ENCODE peak calls at places on chromosomes 1 and 21, in seven cellular contexts. One of them, this sample, is unnamed.

GRCh38 chr1:38454236-38454635 is 405.3 kb downstream of the RRAGC start:
- DNase-seq in thoracic aorta: no peak
- DNase-seq in right lobe of liver: no peak
- DNase-seq in transverse colon: no peak
- DNase-seq in heart left ventricle: no peak
- DNase-seq in CD8-positive, alpha-beta T cell: no peak
- DNase-seq in suprapubic skin: no peak
- DNase-seq in this sample: no peak

GRCh38 chr1:32619701-32620485 is 30.5 kb downstream of the ZBTB8OS start:
- DNase-seq in heart left ventricle: no peak
- DNase-seq in transverse colon: no peak
- DNase-seq in suprapubic skin: no peak
- DNase-seq in CD8-positive, alpha-beta T cell: no peak
- DNase-seq in right lobe of liver: no peak
- DNase-seq in thoracic aorta: no peak
- DNase-seq in this sample: peak; percentile 59

GRCh38 chr1:59316497-59317128 is 19.7 kb downstream of the FGGY start:
- DNase-seq in transverse colon: no peak
- DNase-seq in heart left ventricle: no peak
- DNase-seq in suprapubic skin: no peak
- DNase-seq in right lobe of liver: no peak
- DNase-seq in thoracic aorta: no peak
- DNase-seq in CD8-positive, alpha-beta T cell: no peak
- DNase-seq in this sample: no peak

GRCh38 chr1:185541861-185542260 is 192.3 kb upstream of the HMCN1 start:
- DNase-seq in thoracic aorta: no peak
- DNase-seq in suprapubic skin: no peak
- DNase-seq in transverse colon: no peak
- DNase-seq in heart left ventricle: no peak
- DNase-seq in right lobe of liver: no peak
- DNase-seq in CD8-positive, alpha-beta T cell: no peak
- DNase-seq in this sample: no peak

GRCh38 chr1:197807216-197807615 is 31.9 kb upstream of the DENND1B start:
- DNase-seq in heart left ventricle: no peak
- DNase-seq in transverse colon: no peak
- DNase-seq in thoracic aorta: no peak
- DNase-seq in suprapubic skin: no peak
- DNase-seq in CD8-positive, alpha-beta T cell: no peak
- DNase-seq in right lobe of liver: no peak
- DNase-seq in this sample: peak; percentile 25

GRCh38 chr1:192485692-192486436 is 89.7 kb upstream of the RGS1 start:
- DNase-seq in transverse colon: peak; percentile 41
- DNase-seq in CD8-positive, alpha-beta T cell: no peak
- DNase-seq in right lobe of liver: peak; percentile 78
- DNase-seq in thoracic aorta: peak; percentile 78
- DNase-seq in suprapubic skin: peak; percentile 71
- DNase-seq in heart left ventricle: peak; percentile 63
- DNase-seq in this sample: no peak

GRCh38 chr1:47689894-47690293 is 252.1 kb downstream of the FOXD2 start:
- DNase-seq in transverse colon: no peak
- DNase-seq in CD8-positive, alpha-beta T cell: peak; percentile 4
- DNase-seq in thoracic aorta: no peak
- DNase-seq in heart left ventricle: no peak
- DNase-seq in suprapubic skin: peak; percentile 20
- DNase-seq in right lobe of liver: peak; percentile 12
- DNase-seq in this sample: no peak

GRCh38 chr1:27161594-27161993 is 6.7 kb upstream of the SLC9A1 start:
- DNase-seq in CD8-positive, alpha-beta T cell: no peak
- DNase-seq in thoracic aorta: no peak
- DNase-seq in transverse colon: peak; percentile 39
- DNase-seq in suprapubic skin: no peak
- DNase-seq in heart left ventricle: no peak
- DNase-seq in right lobe of liver: no peak
- DNase-seq in this sample: no peak

GRCh38 chr1:41773144-41773571 is 145.6 kb downstream of the HIVEP3 start:
- DNase-seq in thoracic aorta: no peak
- DNase-seq in CD8-positive, alpha-beta T cell: no peak
- DNase-seq in right lobe of liver: peak; percentile 64
- DNase-seq in transverse colon: no peak
- DNase-seq in suprapubic skin: peak; percentile 85
- DNase-seq in heart left ventricle: no peak
- DNase-seq in this sample: no peak

GRCh38 chr1:160020196-160020595 is 11.6 kb downstream of the PIGM start:
- DNase-seq in thoracic aorta: no peak
- DNase-seq in right lobe of liver: no peak
- DNase-seq in CD8-positive, alpha-beta T cell: no peak
- DNase-seq in transverse colon: no peak
- DNase-seq in suprapubic skin: no peak
- DNase-seq in heart left ventricle: no peak
- DNase-seq in this sample: no peak

GRCh38 chr1:24635195-24635843 is 7.8 kb upstream of the SRRM1 start:
- DNase-seq in thoracic aorta: no peak
- DNase-seq in CD8-positive, alpha-beta T cell: no peak
- DNase-seq in right lobe of liver: no peak
- DNase-seq in suprapubic skin: no peak
- DNase-seq in heart left ventricle: no peak
- DNase-seq in transverse colon: no peak
- DNase-seq in this sample: peak; percentile 13

GRCh38 chr1:227785094-227785811 is 30.2 kb upstream of the PRSS38 start:
- DNase-seq in CD8-positive, alpha-beta T cell: no peak
- DNase-seq in right lobe of liver: peak; percentile 11
- DNase-seq in suprapubic skin: no peak
- DNase-seq in heart left ventricle: no peak
- DNase-seq in transverse colon: no peak
- DNase-seq in thoracic aorta: no peak
- DNase-seq in this sample: no peak

GRCh38 chr1:119885903-119886783 is 10.2 kb downstream of the ADAM30 start:
- DNase-seq in right lobe of liver: peak; percentile 70
- DNase-seq in suprapubic skin: no peak
- DNase-seq in thoracic aorta: no peak
- DNase-seq in transverse colon: peak; percentile 69
- DNase-seq in heart left ventricle: peak; percentile 32
- DNase-seq in CD8-positive, alpha-beta T cell: peak; percentile 65
- DNase-seq in this sample: no peak

GRCh38 chr1:194297100-194297499 is 1110.7 kb upstream of the B3GALT2 start:
- DNase-seq in right lobe of liver: no peak
- DNase-seq in transverse colon: no peak
- DNase-seq in heart left ventricle: no peak
- DNase-seq in CD8-positive, alpha-beta T cell: no peak
- DNase-seq in suprapubic skin: no peak
- DNase-seq in thoracic aorta: no peak
- DNase-seq in this sample: no peak

GRCh38 chr1:150560986-150561829 is 12.0 kb downstream of the ADAMTSL4 start:
- DNase-seq in suprapubic skin: peak; percentile 97
- DNase-seq in CD8-positive, alpha-beta T cell: peak; percentile 90
- DNase-seq in thoracic aorta: peak; percentile 75
- DNase-seq in heart left ventricle: peak; percentile 95
- DNase-seq in right lobe of liver: peak; percentile 96
- DNase-seq in transverse colon: peak; percentile 96
- DNase-seq in this sample: peak; percentile 82

GRCh38 chr21:42499430-42500106 is 3.5 kb upstream of the RSPH1 start:
- DNase-seq in transverse colon: no peak
- DNase-seq in right lobe of liver: no peak
- DNase-seq in suprapubic skin: no peak
- DNase-seq in thoracic aorta: no peak
- DNase-seq in heart left ventricle: no peak
- DNase-seq in CD8-positive, alpha-beta T cell: peak; percentile 42
- DNase-seq in this sample: no peak

GRCh38 chr1:46679789-46680573 is 8.3 kb downstream of the TEX38 start:
- DNase-seq in right lobe of liver: no peak
- DNase-seq in CD8-positive, alpha-beta T cell: no peak
- DNase-seq in heart left ventricle: no peak
- DNase-seq in thoracic aorta: no peak
- DNase-seq in suprapubic skin: no peak
- DNase-seq in transverse colon: no peak
- DNase-seq in this sample: no peak

GRCh38 chr1:2979191-2980072 is 41.8 kb upstream of the ACTRT2 start:
- DNase-seq in CD8-positive, alpha-beta T cell: peak; percentile 38
- DNase-seq in heart left ventricle: no peak
- DNase-seq in thoracic aorta: no peak
- DNase-seq in right lobe of liver: peak; percentile 38
- DNase-seq in suprapubic skin: peak; percentile 47
- DNase-seq in transverse colon: no peak
- DNase-seq in this sample: no peak

GRCh38 chr21:26047279-26047967 is 123.1 kb downstream of the APP start:
- DNase-seq in suprapubic skin: no peak
- DNase-seq in right lobe of liver: no peak
- DNase-seq in transverse colon: no peak
- DNase-seq in CD8-positive, alpha-beta T cell: no peak
- DNase-seq in heart left ventricle: no peak
- DNase-seq in thoracic aorta: no peak
- DNase-seq in this sample: no peak

GRCh38 chr1:3456449-3456963 is 2.0 kb downstream of the ARHGEF16 start:
- DNase-seq in thoracic aorta: no peak
- DNase-seq in heart left ventricle: no peak
- DNase-seq in CD8-positive, alpha-beta T cell: no peak
- DNase-seq in transverse colon: peak; percentile 77
- DNase-seq in suprapubic skin: no peak
- DNase-seq in right lobe of liver: no peak
- DNase-seq in this sample: no peak

GRCh38 chr1:203744008-203744972 is 20.7 kb upstream of the LAX1 start:
- DNase-seq in right lobe of liver: no peak
- DNase-seq in heart left ventricle: peak; percentile 56
- DNase-seq in CD8-positive, alpha-beta T cell: no peak
- DNase-seq in suprapubic skin: peak; percentile 82
- DNase-seq in transverse colon: peak; percentile 36
- DNase-seq in thoracic aorta: no peak
- DNase-seq in this sample: peak; percentile 37

GRCh38 chr1:35924838-35925237 is 6.1 kb upstream of the AGO3 start:
- DNase-seq in right lobe of liver: no peak
- DNase-seq in suprapubic skin: no peak
- DNase-seq in CD8-positive, alpha-beta T cell: no peak
- DNase-seq in heart left ventricle: no peak
- DNase-seq in thoracic aorta: no peak
- DNase-seq in transverse colon: no peak
- DNase-seq in this sample: no peak

GRCh38 chr21:44892536-44893277 is 19.2 kb upstream of the PTTG1IP start:
- DNase-seq in right lobe of liver: peak; percentile 73
- DNase-seq in thoracic aorta: no peak
- DNase-seq in heart left ventricle: peak; percentile 66
- DNase-seq in CD8-positive, alpha-beta T cell: peak; percentile 86
- DNase-seq in transverse colon: peak; percentile 74
- DNase-seq in suprapubic skin: no peak
- DNase-seq in this sample: peak; percentile 77

DNA sequence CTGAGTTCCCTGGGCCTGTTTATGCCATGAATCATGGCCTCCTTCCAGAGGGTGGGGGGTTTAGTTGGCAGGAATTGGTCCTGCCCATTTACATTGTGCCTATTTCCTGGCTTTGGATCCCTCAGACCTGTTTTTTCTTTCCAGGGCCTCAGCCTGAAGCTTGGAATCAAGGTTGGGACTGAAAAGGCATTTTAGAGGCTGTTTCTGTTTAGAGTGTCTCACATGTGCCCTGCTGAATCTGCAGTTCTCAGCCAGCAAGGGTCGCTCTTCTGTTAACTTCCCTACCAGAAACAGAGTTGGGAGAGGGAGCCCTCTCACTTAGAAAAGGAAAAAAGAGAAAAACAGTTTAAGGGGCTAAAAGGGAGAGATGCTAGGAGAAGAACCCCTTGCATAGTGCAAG is 191.1 kb downstream of the PTPRC start:
- DNase-seq in right lobe of liver: no peak
- DNase-seq in suprapubic skin: no peak
- DNase-seq in heart left ventricle: no peak
- DNase-seq in thoracic aorta: no peak
- DNase-seq in transverse colon: no peak
- DNase-seq in CD8-positive, alpha-beta T cell: no peak
- DNase-seq in this sample: no peak
- TF ChIP-seq CTCF in right lobe of liver: no peak
- TF ChIP-seq CTCF in suprapubic skin: no peak
- TF ChIP-seq CTCF in heart left ventricle: no peak
- TF ChIP-seq CTCF in thoracic aorta: no peak
- TF ChIP-seq CTCF in transverse colon: no peak
- TF ChIP-seq CTCF in CD8-positive, alpha-beta T cell: no peak
- TF ChIP-seq CTCF in this sample: peak; percentile 44

GRCh38 chr1:223783676-223784075 is 62.1 kb downstream of the TP53BP2 start:
- DNase-seq in heart left ventricle: no peak
- DNase-seq in thoracic aorta: no peak
- DNase-seq in suprapubic skin: no peak
- DNase-seq in CD8-positive, alpha-beta T cell: no peak
- DNase-seq in right lobe of liver: no peak
- DNase-seq in transverse colon: no peak
- DNase-seq in this sample: no peak

GRCh38 chr1:223776826-223777454 is 64.6 kb downstream of the CAPN2 start:
- DNase-seq in transverse colon: no peak
- DNase-seq in CD8-positive, alpha-beta T cell: no peak
- DNase-seq in right lobe of liver: no peak
- DNase-seq in suprapubic skin: no peak
- DNase-seq in heart left ventricle: no peak
- DNase-seq in thoracic aorta: no peak
- DNase-seq in this sample: no peak

GRCh38 chr1:223784541-223784940 is 61.2 kb downstream of the TP53BP2 start:
- DNase-seq in right lobe of liver: no peak
- DNase-seq in transverse colon: no peak
- DNase-seq in thoracic aorta: no peak
- DNase-seq in CD8-positive, alpha-beta T cell: no peak
- DNase-seq in suprapubic skin: no peak
- DNase-seq in heart left ventricle: no peak
- DNase-seq in this sample: no peak

GRCh38 chr1:223780318-223780717 is 65.4 kb downstream of the TP53BP2 start:
- DNase-seq in suprapubic skin: no peak
- DNase-seq in right lobe of liver: no peak
- DNase-seq in heart left ventricle: no peak
- DNase-seq in transverse colon: no peak
- DNase-seq in thoracic aorta: no peak
- DNase-seq in CD8-positive, alpha-beta T cell: no peak
- DNase-seq in this sample: no peak

DNA sequence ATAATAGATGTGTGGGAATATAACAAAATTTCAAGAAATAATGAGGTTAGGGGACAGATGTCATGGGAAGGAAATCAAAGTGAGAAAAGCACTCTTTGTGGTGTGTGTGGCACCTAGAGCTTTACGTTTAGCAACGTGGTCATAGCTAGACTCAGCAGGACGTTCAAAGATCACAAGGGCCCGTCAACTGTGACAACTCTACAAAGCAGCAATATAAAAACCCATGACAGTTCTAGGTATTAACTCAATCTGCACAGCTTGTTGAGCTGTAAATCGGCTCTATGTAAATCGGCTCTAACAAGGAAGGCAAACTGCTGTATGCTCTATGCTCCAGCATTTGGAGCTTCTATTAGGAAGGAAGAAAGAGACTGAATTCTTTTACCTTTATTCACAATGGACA is 64.8 kb downstream of the TP53BP2 start:
- DNase-seq in right lobe of liver: no peak
- DNase-seq in CD8-positive, alpha-beta T cell: no peak
- DNase-seq in transverse colon: no peak
- DNase-seq in heart left ventricle: no peak
- DNase-seq in suprapubic skin: no peak
- DNase-seq in thoracic aorta: no peak
- DNase-seq in this sample: no peak
- H3K36me3 ChIP-seq in right lobe of liver: peaks cover 10% of the 10 kb centered on the region
- H3K36me3 ChIP-seq in CD8-positive, alpha-beta T cell: peaks cover 12% of the 10 kb centered on the region
- H3K36me3 ChIP-seq in transverse colon: peaks cover 3% of the 10 kb centered on the region
- H3K36me3 ChIP-seq in heart left ventricle: peaks cover 86% of the 10 kb centered on the region
- H3K36me3 ChIP-seq in suprapubic skin: peaks cover 63% of the 10 kb centered on the region
- H3K36me3 ChIP-seq in thoracic aorta: peaks cover 34% of the 10 kb centered on the region
- H3K36me3 ChIP-seq in this sample: peaks cover 4% of the 10 kb centered on the region

GRCh38 chr21:36384885-36385232 is 333 bp upstream of the CHAF1B start:
- DNase-seq in heart left ventricle: no peak
- DNase-seq in right lobe of liver: no peak
- DNase-seq in CD8-positive, alpha-beta T cell: no peak
- DNase-seq in transverse colon: no peak
- DNase-seq in thoracic aorta: no peak
- DNase-seq in suprapubic skin: no peak
- DNase-seq in this sample: no peak
- H3K4me3 ChIP-seq in heart left ventricle: peak overlapping the region; percentile 71
- H3K4me3 ChIP-seq in right lobe of liver: no peak overlapping the region
- H3K4me3 ChIP-seq in CD8-positive, alpha-beta T cell: peak overlapping the region; percentile 66
- H3K4me3 ChIP-seq in transverse colon: peak overlapping the region; percentile 76
- H3K4me3 ChIP-seq in thoracic aorta: peak overlapping the region; percentile 92
- H3K4me3 ChIP-seq in suprapubic skin: peak overlapping the region; percentile 78
- H3K4me3 ChIP-seq in this sample: peak overlapping the region; percentile 70

GRCh38 chr21:36429672-36430546 is 44.7 kb downstream of the CHAF1B start:
- DNase-seq in transverse colon: peak; percentile 43
- DNase-seq in suprapubic skin: peak; percentile 86
- DNase-seq in CD8-positive, alpha-beta T cell: peak; percentile 72
- DNase-seq in right lobe of liver: peak; percentile 59
- DNase-seq in heart left ventricle: peak; percentile 66
- DNase-seq in thoracic aorta: peak; percentile 84
- DNase-seq in this sample: peak; percentile 71
- TF ChIP-seq CTCF in transverse colon: no peak
- TF ChIP-seq CTCF in suprapubic skin: no peak
- TF ChIP-seq CTCF in CD8-positive, alpha-beta T cell: no peak
- TF ChIP-seq CTCF in right lobe of liver: no peak
- TF ChIP-seq CTCF in heart left ventricle: no peak
- TF ChIP-seq CTCF in thoracic aorta: no peak
- TF ChIP-seq CTCF in this sample: peak; percentile 39